ENCODE peak calls at places on chromosomes 16 and 17, in eight cellular contexts. W, S, U, K, F, T, E and Z are unnamed samples.

GRCh38 chr17:38893612-38894011 is 23.8 kb downstream of the LASP1 start:
- DNase-seq in W (no peak), S (no peak), U (no peak), K (no peak), F (peak; percentile 86), T (peak; percentile 73), E (no peak), Z (no peak)

GRCh38 chr16:86718118-86718517 is 139.8 kb downstream of the FOXL1 start:
- DNase-seq in W (no peak), S (no peak), U (no peak), K (no peak), F (no peak), T (no peak), E (no peak), Z (no peak)

GRCh38 chr17:30476726-30477082 is 504 bp upstream of the GOSR1 start:
- DNase-seq in W (no peak), S (peak; percentile 49), U (no peak), K (no peak), F (peak; percentile 50), T (no peak), E (no peak), Z (no peak)

GRCh38 chr16:68086336-68086821 is 1.2 kb downstream of the NFATC3 start:
- DNase-seq in W (no peak), S (no peak), U (no peak), K (no peak), F (no peak), T (no peak), E (no peak), Z (no peak)

GRCh38 chr17:42286411-42287295 is 1.6 kb upstream of the STAT5A start:
- DNase-seq in W (no peak), S (no peak), U (no peak), K (peak; percentile 60), F (no peak), T (no peak), E (no peak), Z (no peak)

GRCh38 chr17:45848405-45848804 is 3.7 kb downstream of the SPPL2C start:
- DNase-seq in W (no peak), S (no peak), U (no peak), K (no peak), F (no peak), T (no peak), E (no peak), Z (no peak)

GRCh38 chr17:78774956-78775571 is 7.0 kb downstream of the CYTH1 start:
- DNase-seq in W (no peak), S (no peak), U (peak; percentile 36), K (no peak), F (peak; percentile 90), T (no peak), E (no peak), Z (peak; percentile 63)

GRCh38 chr17:7940034-7940433 is 8.0 kb downstream of the CNTROB start:
- DNase-seq in W (no peak), S (no peak), U (no peak), K (no peak), F (no peak), T (no peak), E (no peak), Z (no peak)

GRCh38 chr16:51147776-51148673 is 3.0 kb downstream of the SALL1 start:
- DNase-seq in W (no peak), S (no peak), U (no peak), K (no peak), F (no peak), T (no peak), E (no peak), Z (no peak)

GRCh38 chr17:74357466-74357809 is 4.2 kb downstream of the BTBD17 start:
- DNase-seq in W (no peak), S (no peak), U (no peak), K (no peak), F (no peak), T (no peak), E (no peak), Z (no peak)

GRCh38 chr16:53612003-53612402 is 91.7 kb downstream of the RPGRIP1L start:
- DNase-seq in W (no peak), S (no peak), U (no peak), K (no peak), F (no peak), T (no peak), E (no peak), Z (no peak)

GRCh38 chr17:69474171-69474831 is 59.8 kb downstream of the MAP2K6 start:
- DNase-seq in W (no peak), S (no peak), U (no peak), K (no peak), F (no peak), T (no peak), E (no peak), Z (no peak)

GRCh38 chr17:35256629-35257028 is 13.8 kb downstream of the SLFN5 start:
- DNase-seq in W (no peak), S (no peak), U (no peak), K (no peak), F (no peak), T (no peak), E (no peak), Z (no peak)

GRCh38 chr17:49496183-49496865 is 1.2 kb downstream of the NGFR start:
- DNase-seq in W (peak; percentile 10), S (no peak), U (peak; percentile 88), K (peak; percentile 42), F (peak; percentile 86), T (no peak), E (peak; percentile 40), Z (peak; percentile 81)

GRCh38 chr17:9334536-9335446 is 240.8 kb downstream of the STX8 start:
- DNase-seq in W (no peak), S (no peak), U (no peak), K (no peak), F (no peak), T (no peak), E (no peak), Z (no peak)